ENCODE peak calls at places on chromosomes 11 and 22, in four cellular contexts. U is lung, D is substantia nigra, T is left ventricle myocardium inferior. P is an unnamed sample.

GRCh38 chr11:65491614-65492386 is 7.0 kb upstream of the MALAT1 start:
- DNase-seq in U (peak; percentile 83), D (no peak), T (peak; percentile 79), P (peak; percentile 99)

GRCh38 chr11:11416917-11417316 is 63.9 kb upstream of the CSNK2A3 start:
- DNase-seq in U (no peak), D (no peak), T (no peak), P (peak; percentile 69)

GRCh38 chr11:117144477-117145392 is 648 bp downstream of the PAFAH1B2 start:
- DNase-seq in U (peak; percentile 68), D (peak; percentile 87), T (peak; percentile 61), P (peak; percentile 73)

GRCh38 chr11:69376155-69377028 is 82.4 kb downstream of the MYEOV start:
- DNase-seq in U (no peak), D (no peak), T (peak; percentile 4), P (no peak)

GRCh38 chr11:125956371-125956770 is 10.5 kb downstream of the VSIG10L2 start:
- DNase-seq in U (no peak), D (no peak), T (peak; percentile 61), P (peak; percentile 45)

GRCh38 chr11:9090488-9091043 is 833 bp downstream of the SCUBE2 start:
- DNase-seq in U (no peak), D (no peak), T (no peak), P (no peak)

GRCh38 chr11:116687458-116688201 is 85.2 kb downstream of the BUD13 start:
- DNase-seq in U (no peak), D (no peak), T (no peak), P (no peak)

GRCh38 chr11:82864268-82864667 is 36.0 kb downstream of the PRCP start:
- DNase-seq in U (peak; percentile 52), D (no peak), T (peak; percentile 20), P (peak; percentile 13)

GRCh38 chr22:16967453-16968217 is 40.4 kb downstream of the GAB4 start:
- DNase-seq in U (peak; percentile 21), D (no peak), T (no peak), P (no peak)

GRCh38 chr22:26679003-26679629 is 21.7 kb downstream of the MIAT start:
- DNase-seq in U (peak; percentile 76), D (no peak), T (peak; percentile 66), P (peak; percentile 48)

GRCh38 chr11:86938900-86939880 is 16.0 kb downstream of the FZD4 start:
- DNase-seq in U (no peak), D (no peak), T (no peak), P (no peak)

DNA sequence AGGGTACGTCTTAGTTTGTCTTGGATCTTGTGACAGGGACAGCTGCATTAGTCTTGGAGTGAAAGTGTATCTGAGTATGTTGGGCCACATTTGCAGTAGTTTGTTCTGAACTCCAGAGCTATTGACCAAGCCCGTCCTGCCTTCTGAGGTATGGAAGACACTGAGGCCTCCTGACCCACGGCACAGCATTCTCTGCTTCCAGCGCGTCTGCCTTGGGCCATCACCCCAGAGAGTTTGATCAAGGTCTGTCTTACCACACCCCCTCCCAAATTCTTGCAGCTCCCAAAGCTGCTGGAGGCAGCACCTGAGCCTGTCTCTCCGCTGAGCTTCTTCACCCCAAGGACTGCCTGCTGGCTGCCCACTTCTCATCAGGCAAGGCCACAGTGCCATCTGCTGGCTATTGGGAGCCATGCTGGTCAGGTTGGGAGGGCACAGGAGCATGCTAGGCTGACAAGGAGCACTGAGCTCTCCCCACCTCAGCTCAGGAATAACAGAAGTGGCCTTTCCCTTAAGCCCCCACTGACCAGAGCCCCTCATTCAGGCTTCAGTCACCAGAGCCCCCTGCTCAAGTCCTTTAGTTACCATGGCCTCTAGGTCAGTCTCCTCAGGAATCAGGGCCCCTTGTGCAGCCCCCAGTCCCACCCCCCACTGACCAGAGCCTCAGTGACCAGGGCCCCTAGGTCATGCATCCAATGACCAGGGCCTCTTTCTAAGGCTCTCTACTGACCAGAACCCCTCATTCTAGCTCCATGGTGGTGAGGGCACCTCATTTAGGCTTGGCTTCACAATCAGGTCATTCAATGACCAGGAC is 27.2 kb upstream of the SMPD1 start:
- DNase-seq in U (peak; percentile 84), D (no peak), T (peak; percentile 81), P (peak; percentile 48)
- H3K27ac ChIP-seq in U (no peak overlapping the region), D (no peak overlapping the region), T (peak overlapping the region; percentile 89), P (no peak overlapping the region)

GRCh38 chr11:78295347-78295746 is 106.6 kb downstream of the USP35 start:
- DNase-seq in U (no peak), D (no peak), T (no peak), P (no peak)
- H3K27ac ChIP-seq in U (peak overlapping the region; percentile 65), D (no peak overlapping the region), T (no peak overlapping the region), P (no peak overlapping the region)

GRCh38 chr11:15485432-15485831 is 370.7 kb downstream of the INSC start:
- DNase-seq in U (no peak), D (no peak), T (no peak), P (no peak)

GRCh38 chr11:15483205-15483604 is 368.5 kb downstream of the INSC start:
- DNase-seq in U (no peak), D (no peak), T (no peak), P (no peak)

GRCh38 chr11:15481871-15482270 is 367.1 kb downstream of the INSC start:
- DNase-seq in U (no peak), D (no peak), T (no peak), P (no peak)

GRCh38 chr11:15489281-15489680 is 374.6 kb downstream of the INSC start:
- DNase-seq in U (no peak), D (no peak), T (no peak), P (no peak)

GRCh38 chr11:15484398-15484797 is 369.7 kb downstream of the INSC start:
- DNase-seq in U (no peak), D (no peak), T (no peak), P (no peak)
- H3K27ac ChIP-seq in U (no peak overlapping the region), D (no peak overlapping the region), T (no peak overlapping the region), P (no peak overlapping the region)

DNA sequence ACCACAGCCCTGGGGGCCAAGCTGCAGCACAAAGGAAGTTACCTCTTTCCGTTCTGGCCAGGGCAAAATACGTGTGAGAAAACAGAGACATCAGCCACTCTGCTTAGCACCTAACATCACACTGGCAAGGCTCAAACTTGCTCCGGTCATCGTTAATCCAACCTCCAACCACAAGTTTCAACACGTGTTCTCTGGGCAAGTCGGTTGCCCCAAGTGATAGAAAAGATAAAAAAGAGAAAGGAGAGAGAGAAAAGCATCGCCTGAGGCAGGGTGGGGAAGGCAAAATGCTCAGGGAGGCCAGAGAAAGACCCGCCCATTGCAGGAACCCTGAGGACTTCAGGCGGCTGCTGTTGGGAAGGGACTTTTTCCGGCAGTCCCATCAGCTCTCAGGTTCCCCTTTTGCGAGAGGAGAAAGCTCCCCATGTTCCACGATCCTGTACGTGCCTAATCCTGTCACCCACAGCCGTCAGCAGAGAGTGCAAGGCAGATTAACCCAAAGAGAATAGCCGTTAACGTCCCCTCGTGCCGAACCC is 18.5 kb upstream of the B4GALNT4 start:
- DNase-seq in U (no peak), D (no peak), T (no peak), P (no peak)
- H3K27ac ChIP-seq in U (no peak overlapping the region), D (no peak overlapping the region), T (no peak overlapping the region), P (no peak overlapping the region)

GRCh38 chr11:72823105-72823804 is 9.0 kb downstream of the ATG16L2 start:
- DNase-seq in U (no peak), D (no peak), T (no peak), P (no peak)
- H3K27ac ChIP-seq in U (no peak overlapping the region), D (no peak overlapping the region), T (peak overlapping the region; percentile 84), P (no peak overlapping the region)

DNA sequence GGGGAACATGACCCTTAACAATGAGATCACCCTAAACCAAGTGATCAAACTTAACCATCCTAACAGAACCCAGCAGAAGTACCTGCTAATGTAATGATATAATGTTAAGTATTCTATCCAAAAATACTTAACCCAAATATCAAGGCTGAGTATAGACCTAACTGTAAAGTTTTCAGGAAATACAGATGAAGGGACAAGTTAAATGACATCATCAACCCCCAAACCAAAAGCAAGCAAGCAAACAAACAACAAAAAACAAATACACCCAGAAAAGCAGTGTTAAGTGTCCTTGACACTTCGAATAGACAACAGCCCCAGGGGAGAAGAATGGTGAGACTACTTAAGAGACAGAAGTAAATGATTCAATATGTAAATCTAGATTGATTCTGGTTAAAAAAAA is 2.7 kb downstream of the CSTF3 start:
- DNase-seq in U (no peak), D (no peak), T (no peak), P (no peak)
- H3K27ac ChIP-seq in U (no peak overlapping the region), D (no peak overlapping the region), T (no peak overlapping the region), P (no peak overlapping the region)

DNA sequence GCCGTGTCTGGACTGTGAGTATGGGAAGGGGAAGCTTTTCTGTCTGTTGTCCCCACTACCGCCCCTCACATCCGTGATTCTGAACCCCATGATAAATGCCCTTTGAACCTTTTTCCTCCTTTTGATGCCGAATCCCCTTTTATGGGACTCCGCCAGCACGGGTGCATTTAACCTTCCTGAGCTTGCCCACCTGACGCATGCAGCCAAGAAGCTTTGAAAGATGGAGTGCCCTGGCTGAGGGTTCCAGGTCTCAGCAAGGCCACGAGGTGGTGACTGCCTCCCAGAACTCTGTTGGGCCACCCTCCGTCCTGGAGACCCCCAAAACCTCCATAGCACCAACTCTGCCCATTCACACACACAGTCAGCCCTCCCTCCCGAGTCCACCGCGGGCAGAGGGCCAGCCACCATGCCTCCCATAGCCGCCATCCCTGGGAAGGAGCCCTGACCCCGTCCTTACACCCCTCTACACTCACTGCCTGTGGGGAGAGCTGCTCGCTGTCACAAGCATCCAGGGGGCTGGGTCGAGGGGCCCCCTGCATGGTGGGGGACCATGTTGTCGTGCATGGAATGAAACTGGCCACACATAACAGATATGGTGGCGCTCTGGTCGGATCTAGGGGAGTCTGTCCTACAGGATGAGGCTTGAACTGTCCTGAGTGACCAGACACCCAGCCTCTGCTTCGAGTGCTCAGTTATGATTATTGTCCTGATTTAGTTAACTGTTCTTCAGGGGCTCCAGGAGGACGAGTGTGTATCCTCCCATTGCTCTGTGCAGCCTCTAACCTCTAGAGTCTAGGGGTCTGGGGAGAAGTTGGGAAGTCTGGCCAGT is 822 bp upstream of the COMT start:
- DNase-seq in U (no peak), D (no peak), T (no peak), P (no peak)
- H3K27ac ChIP-seq in U (peak overlapping the region; percentile 89), D (peak overlapping the region; percentile 84), T (peak overlapping the region; percentile 95), P (peak overlapping the region; percentile 98)

GRCh38 chr11:35946766-35947165 is 2.9 kb downstream of the LDLRAD3 start:
- DNase-seq in U (no peak), D (no peak), T (no peak), P (no peak)
- H3K27ac ChIP-seq in U (no peak overlapping the region), D (peak overlapping the region; percentile 51), T (no peak overlapping the region), P (no peak overlapping the region)

P was measured in astrocyte.